ENCODE peak calls at places on chromosomes 5 and 9, in five cellular contexts. One of them, this sample, is unnamed.

GRCh38 chr5:135398855-135399837 is at the start of gene MACROH2A1:
- DNase-seq in T1000: peak; percentile 66
- DNase-seq in T-cell: peak; percentile 76
- DNase-seq in iris pigment epithelial cell: peak; percentile 85
- DNase-seq in left ventricle myocardium superior: peak; percentile 96
- DNase-seq in this sample: peak; percentile 94

GRCh38 chr5:150497274-150497988 is 10.5 kb upstream of the NDST1 start:
- DNase-seq in iris pigment epithelial cell: peak; percentile 94
- DNase-seq in T-cell: no peak
- DNase-seq in T1000: peak; percentile 86
- DNase-seq in left ventricle myocardium superior: peak; percentile 67
- DNase-seq in this sample: peak; percentile 87

GRCh38 chr5:76742586-76742985 is 26.7 kb downstream of the F2R start:
- DNase-seq in T-cell: no peak
- DNase-seq in iris pigment epithelial cell: peak; percentile 66
- DNase-seq in T1000: peak; percentile 13
- DNase-seq in left ventricle myocardium superior: no peak
- DNase-seq in this sample: no peak

GRCh38 chr9:77304543-77304942 is 127.2 kb downstream of the VPS13A start:
- DNase-seq in T1000: no peak
- DNase-seq in T-cell: no peak
- DNase-seq in left ventricle myocardium superior: no peak
- DNase-seq in iris pigment epithelial cell: peak; percentile 20
- DNase-seq in this sample: no peak

GRCh38 chr5:142316051-142316450 is 8.8 kb downstream of the SPRY4 start:
- DNase-seq in T-cell: no peak
- DNase-seq in T1000: no peak
- DNase-seq in left ventricle myocardium superior: no peak
- DNase-seq in iris pigment epithelial cell: peak; percentile 71
- DNase-seq in this sample: no peak

GRCh38 chr5:31021181-31021624 is 172.3 kb upstream of the CDH6 start:
- DNase-seq in T1000: no peak
- DNase-seq in iris pigment epithelial cell: peak; percentile 79
- DNase-seq in T-cell: no peak
- DNase-seq in left ventricle myocardium superior: no peak
- DNase-seq in this sample: no peak

GRCh38 chr5:66343370-66344071 is 199.4 kb downstream of the SREK1 start:
- DNase-seq in T1000: no peak
- DNase-seq in left ventricle myocardium superior: no peak
- DNase-seq in iris pigment epithelial cell: no peak
- DNase-seq in T-cell: no peak
- DNase-seq in this sample: no peak

GRCh38 chr9:134171316-134172197 is 7.2 kb upstream of the RNU6ATAC start:
- DNase-seq in T-cell: no peak
- DNase-seq in T1000: no peak
- DNase-seq in iris pigment epithelial cell: peak; percentile 33
- DNase-seq in left ventricle myocardium superior: no peak
- DNase-seq in this sample: peak; percentile 84

GRCh38 chr5:151617841-151618710 is 26.9 kb upstream of the FAT2 start:
- DNase-seq in T1000: no peak
- DNase-seq in left ventricle myocardium superior: no peak
- DNase-seq in T-cell: no peak
- DNase-seq in iris pigment epithelial cell: no peak
- DNase-seq in this sample: no peak

GRCh38 chr5:175861337-175862130 is 9.8 kb upstream of the CPLX2 start:
- DNase-seq in T-cell: no peak
- DNase-seq in left ventricle myocardium superior: no peak
- DNase-seq in T1000: no peak
- DNase-seq in iris pigment epithelial cell: no peak
- DNase-seq in this sample: no peak

GRCh38 chr9:93211654-93212001 is 27.7 kb downstream of the WNK2 start:
- DNase-seq in T1000: no peak
- DNase-seq in T-cell: no peak
- DNase-seq in iris pigment epithelial cell: no peak
- DNase-seq in left ventricle myocardium superior: no peak
- DNase-seq in this sample: no peak

GRCh38 chr5:147037517-147038205 is 159.1 kb upstream of the PPP2R2B start:
- DNase-seq in T1000: peak; percentile 35
- DNase-seq in iris pigment epithelial cell: peak; percentile 76
- DNase-seq in T-cell: no peak
- DNase-seq in left ventricle myocardium superior: no peak
- DNase-seq in this sample: no peak

GRCh38 chr9:94054731-94055130 is 29.5 kb upstream of the PTPDC1 start:
- DNase-seq in T1000: no peak
- DNase-seq in iris pigment epithelial cell: no peak
- DNase-seq in T-cell: no peak
- DNase-seq in left ventricle myocardium superior: no peak
- DNase-seq in this sample: peak; percentile 72

GRCh38 chr9:113343732-113344231 is 3.7 kb upstream of the WDR31 start:
- DNase-seq in left ventricle myocardium superior: peak; percentile 73
- DNase-seq in T1000: no peak
- DNase-seq in iris pigment epithelial cell: peak; percentile 51
- DNase-seq in T-cell: no peak
- DNase-seq in this sample: peak; percentile 98

GRCh38 chr9:7172445-7173115 is 414.8 kb downstream of the KDM4C start:
- DNase-seq in T-cell: no peak
- DNase-seq in iris pigment epithelial cell: no peak
- DNase-seq in T1000: no peak
- DNase-seq in left ventricle myocardium superior: no peak
- DNase-seq in this sample: no peak

GRCh38 chr5:144284036-144284435 is 113.4 kb downstream of the KCTD16 start:
- DNase-seq in left ventricle myocardium superior: no peak
- DNase-seq in iris pigment epithelial cell: no peak
- DNase-seq in T1000: no peak
- DNase-seq in T-cell: no peak
- DNase-seq in this sample: no peak

GRCh38 chr9:96859461-96860198 is 5.3 kb upstream of the ZNF782 start:
- DNase-seq in left ventricle myocardium superior: no peak
- DNase-seq in iris pigment epithelial cell: peak; percentile 87
- DNase-seq in T-cell: no peak
- DNase-seq in T1000: peak; percentile 61
- DNase-seq in this sample: no peak

GRCh38 chr5:149796836-149797235 is 66.7 kb downstream of the PPARGC1B start:
- DNase-seq in left ventricle myocardium superior: no peak
- DNase-seq in T-cell: no peak
- DNase-seq in iris pigment epithelial cell: no peak
- DNase-seq in T1000: no peak
- DNase-seq in this sample: no peak

GRCh38 chr5:56152437-56152836 is 80.7 kb downstream of the ANKRD55 start:
- DNase-seq in T-cell: no peak
- DNase-seq in left ventricle myocardium superior: no peak
- DNase-seq in iris pigment epithelial cell: no peak
- DNase-seq in T1000: no peak
- DNase-seq in this sample: no peak

GRCh38 chr9:112174965-112175795 is at the start of gene SUSD1:
- DNase-seq in T1000: no peak
- DNase-seq in left ventricle myocardium superior: peak; percentile 77
- DNase-seq in T-cell: peak; percentile 17
- DNase-seq in iris pigment epithelial cell: no peak
- DNase-seq in this sample: no peak

GRCh38 chr5:107403561-107403960 is 267.2 kb downstream of the EFNA5 start:
- DNase-seq in left ventricle myocardium superior: no peak
- DNase-seq in iris pigment epithelial cell: no peak
- DNase-seq in T-cell: no peak
- DNase-seq in T1000: no peak
- DNase-seq in this sample: no peak

GRCh38 chr9:84408416-84408815 is 67.9 kb upstream of the SLC28A3 start:
- DNase-seq in iris pigment epithelial cell: no peak
- DNase-seq in left ventricle myocardium superior: no peak
- DNase-seq in T-cell: no peak
- DNase-seq in T1000: no peak
- DNase-seq in this sample: no peak

GRCh38 chr5:109701252-109701651 is 11.5 kb downstream of the MAN2A1 start:
- DNase-seq in T1000: no peak
- DNase-seq in left ventricle myocardium superior: no peak
- DNase-seq in T-cell: no peak
- DNase-seq in iris pigment epithelial cell: no peak
- DNase-seq in this sample: no peak

GRCh38 chr9:135045264-135046155 is 42.0 kb upstream of the OLFM1 start:
- DNase-seq in left ventricle myocardium superior: no peak
- DNase-seq in iris pigment epithelial cell: no peak
- DNase-seq in T1000: no peak
- DNase-seq in T-cell: no peak
- DNase-seq in this sample: peak; percentile 48

GRCh38 chr5:83583859-83584258 is 112.3 kb downstream of the VCAN start:
- DNase-seq in iris pigment epithelial cell: peak; percentile 73
- DNase-seq in T-cell: no peak
- DNase-seq in left ventricle myocardium superior: no peak
- DNase-seq in T1000: no peak
- DNase-seq in this sample: no peak

GRCh38 chr9:79384506-79384905 is 187.3 kb upstream of the TLE4 start:
- DNase-seq in iris pigment epithelial cell: peak; percentile 35
- DNase-seq in T1000: no peak
- DNase-seq in T-cell: no peak
- DNase-seq in left ventricle myocardium superior: no peak
- DNase-seq in this sample: no peak

GRCh38 chr5:102218159-102218558 is 77.9 kb downstream of the SLCO4C1 start:
- DNase-seq in left ventricle myocardium superior: no peak
- DNase-seq in T1000: no peak
- DNase-seq in T-cell: no peak
- DNase-seq in iris pigment epithelial cell: no peak
- DNase-seq in this sample: no peak

GRCh38 chr9:133869674-133870419 is 122.3 kb downstream of the VAV2 start:
- DNase-seq in iris pigment epithelial cell: no peak
- DNase-seq in left ventricle myocardium superior: no peak
- DNase-seq in T1000: no peak
- DNase-seq in T-cell: no peak
- DNase-seq in this sample: no peak

GRCh38 chr9:1701113-1701512 is 314.0 kb upstream of the SMARCA2 start:
- DNase-seq in T1000: no peak
- DNase-seq in iris pigment epithelial cell: no peak
- DNase-seq in left ventricle myocardium superior: no peak
- DNase-seq in T-cell: no peak
- DNase-seq in this sample: no peak

GRCh38 chr5:88952344-88952743 is 69.4 kb upstream of the MEF2C start:
- DNase-seq in iris pigment epithelial cell: no peak
- DNase-seq in T-cell: no peak
- DNase-seq in left ventricle myocardium superior: no peak
- DNase-seq in T1000: no peak
- DNase-seq in this sample: no peak

GRCh38 chr5:10330511-10331105 is 22.9 kb upstream of the MARCHF6 start:
- DNase-seq in T-cell: no peak
- DNase-seq in left ventricle myocardium superior: peak; percentile 55
- DNase-seq in T1000: no peak
- DNase-seq in iris pigment epithelial cell: no peak
- DNase-seq in this sample: no peak

GRCh38 chr9:121649476-121650219 is 1.8 kb upstream of the DAB2IP start:
- DNase-seq in iris pigment epithelial cell: no peak
- DNase-seq in T1000: no peak
- DNase-seq in T-cell: no peak
- DNase-seq in left ventricle myocardium superior: no peak
- DNase-seq in this sample: no peak

GRCh38 chr5:180832638-180833068 is 28.4 kb downstream of the ZFP62 start:
- DNase-seq in iris pigment epithelial cell: no peak
- DNase-seq in left ventricle myocardium superior: no peak
- DNase-seq in T-cell: peak; percentile 40
- DNase-seq in T1000: no peak
- DNase-seq in this sample: no peak

GRCh38 chr5:8226148-8226547 is 357.2 kb downstream of the MTRR start:
- DNase-seq in iris pigment epithelial cell: no peak
- DNase-seq in T-cell: no peak
- DNase-seq in T1000: no peak
- DNase-seq in left ventricle myocardium superior: no peak
- DNase-seq in this sample: no peak